ENCODE peak calls at places on chromosomes 7 and 10, in seven cellular contexts. J is brain microvascular endothelial cell; S is AG04450; F is BE2C; X is adrenal gland; D is fibroblast of pulmonary artery; L is CD4-positive, alpha-beta memory T cell. G is an unnamed sample.

GRCh38 chr7:150901160-150902035 is 49.1 kb downstream of the AOC1 start:
- DNase-seq in J (no peak), S (no peak), F (peak), X (peak), D (no peak), L (no peak), G (no peak)

GRCh38 chr7:28920424-28920823 is 37.7 kb downstream of the TRIL start:
- DNase-seq in J (no peak), S (no peak), F (no peak), X (no peak), D (no peak), L (no peak), G (no peak)

GRCh38 chr10:90779573-90779972 is 78.3 kb downstream of the HTR7 start:
- DNase-seq in J (no peak), S (no peak), F (peak), X (no peak), D (peak), L (no peak), G (peak)

GRCh38 chr7:18426564-18427226 is 68.9 kb upstream of the HDAC9 start:
- DNase-seq in J (no peak), S (no peak), F (no peak), X (no peak), D (peak), L (no peak), G (no peak)

GRCh38 chr10:13834581-13835286 is 248.0 kb downstream of the PRPF18 start:
- DNase-seq in J (peak), S (no peak), F (no peak), X (peak), D (peak), L (no peak), G (no peak)

GRCh38 chr7:86645174-86645566 is 1.5 kb downstream of the GRM3 start:
- DNase-seq in J (no peak), S (no peak), F (no peak), X (no peak), D (no peak), L (no peak), G (no peak)

GRCh38 chr10:34063592-34063991 is 729.1 kb upstream of the NRP1 start:
- DNase-seq in J (no peak), S (no peak), F (no peak), X (no peak), D (no peak), L (no peak), G (no peak)

GRCh38 chr10:18043148-18043547 is 91.4 kb downstream of the SLC39A12 start:
- DNase-seq in J (peak), S (peak), F (no peak), X (no peak), D (peak), L (no peak), G (no peak)

GRCh38 chr10:34666008-34666700 is 148.9 kb downstream of the PARD3 start:
- DNase-seq in J (peak), S (peak), F (peak), X (peak), D (peak), L (no peak), G (peak)

DNA sequence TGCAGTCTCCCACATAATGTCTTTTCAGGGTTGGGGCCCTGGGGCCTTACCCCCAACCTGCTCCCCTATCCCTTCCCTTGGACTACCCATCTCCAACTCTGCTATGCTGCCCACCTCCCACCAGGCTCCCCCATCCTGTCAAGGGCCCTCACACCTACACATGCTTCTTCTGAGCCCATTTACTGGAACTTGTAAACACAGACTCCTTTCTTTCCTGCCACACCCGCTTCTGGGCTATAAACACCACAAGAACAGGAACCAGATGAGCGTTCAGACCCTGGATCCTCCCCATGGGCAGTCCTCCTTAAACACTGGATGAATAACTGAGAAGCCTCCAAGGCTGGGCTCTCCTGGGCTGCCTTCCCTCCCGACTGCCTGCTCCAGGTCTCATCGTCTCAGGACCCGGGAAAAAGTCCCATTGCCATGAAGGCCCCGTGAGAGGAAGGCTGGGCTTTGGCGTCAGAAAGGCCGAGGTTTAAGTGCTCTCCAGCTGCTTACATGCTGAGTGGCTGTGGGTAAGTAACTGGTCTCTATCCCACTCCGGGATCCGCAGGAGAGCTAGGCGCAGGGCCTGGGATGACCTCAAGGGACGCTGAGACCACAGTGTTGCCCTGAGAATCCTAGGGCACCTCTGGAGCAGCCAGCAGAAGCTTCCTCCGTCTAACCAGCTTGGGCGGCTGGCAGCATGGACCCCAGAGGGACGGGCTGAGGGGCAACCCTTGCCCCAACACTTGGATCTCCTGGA is 15.6 kb upstream of the CRHR2 start:
- DNase-seq in J (no peak), S (no peak), F (no peak), X (no peak), D (no peak), L (no peak), G (no peak)
- H3K4me3 ChIP-seq in J (no peak), S (no peak), F (no peak), X (no peak), D (no peak), L (no peak), G (no peak)

DNA sequence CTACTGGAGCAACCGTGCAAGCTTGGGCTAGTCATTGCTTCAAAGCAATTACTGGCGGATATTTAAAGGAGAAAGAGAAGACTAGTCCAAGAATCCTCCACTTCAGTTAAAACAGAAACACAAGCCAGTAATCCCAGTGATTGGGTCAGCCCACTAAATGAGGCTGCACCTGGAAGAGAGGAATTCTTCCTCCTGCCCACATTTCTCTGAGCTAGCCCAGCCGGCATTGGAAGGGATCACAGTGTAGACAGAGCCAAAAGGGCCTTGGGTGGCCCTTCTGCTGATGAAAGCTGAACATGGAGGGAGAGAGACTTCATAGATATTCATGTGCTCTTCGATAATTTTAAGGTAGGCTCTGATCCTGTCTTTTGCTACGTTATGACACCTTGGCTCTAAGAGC is 228.4 kb downstream of the KIAA1217 start:
- DNase-seq in J (no peak), S (no peak), F (no peak), X (no peak), D (no peak), L (no peak), G (no peak)
- H3K4me3 ChIP-seq in J (no peak), S (no peak), F (no peak), X (no peak), D (no peak), L (no peak), G (no peak)

DNA sequence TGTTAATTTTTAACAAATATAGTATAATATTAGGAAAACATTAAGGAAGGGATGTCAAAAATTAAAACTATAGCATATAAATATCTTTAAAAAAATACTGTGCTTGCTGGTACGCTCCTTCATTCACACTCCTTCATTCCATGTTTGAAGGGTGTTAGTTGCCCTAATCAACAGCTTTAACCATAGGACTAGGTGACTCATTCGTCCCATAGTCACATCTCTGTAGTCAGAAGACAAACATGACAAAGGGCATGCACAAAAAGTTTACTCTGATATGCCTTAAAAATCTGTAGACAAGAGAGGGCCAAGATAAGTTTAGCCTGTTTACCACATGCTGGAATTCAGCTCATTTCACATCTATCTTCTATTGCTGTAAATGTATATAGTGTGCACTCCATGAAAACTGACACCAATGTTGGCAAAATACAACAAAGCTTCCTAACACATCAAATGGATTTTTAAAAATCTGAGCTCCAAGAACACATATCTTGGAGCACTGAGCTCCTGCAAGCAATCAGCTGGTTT is 628 bp downstream of the FAM13C start:
- DNase-seq in J (peak), S (no peak), F (no peak), X (no peak), D (peak), L (no peak), G (no peak)
- H3K4me3 ChIP-seq in J (peak), S (peak), F (peak), X (peak), D (peak), L (no peak), G (no peak)

DNA sequence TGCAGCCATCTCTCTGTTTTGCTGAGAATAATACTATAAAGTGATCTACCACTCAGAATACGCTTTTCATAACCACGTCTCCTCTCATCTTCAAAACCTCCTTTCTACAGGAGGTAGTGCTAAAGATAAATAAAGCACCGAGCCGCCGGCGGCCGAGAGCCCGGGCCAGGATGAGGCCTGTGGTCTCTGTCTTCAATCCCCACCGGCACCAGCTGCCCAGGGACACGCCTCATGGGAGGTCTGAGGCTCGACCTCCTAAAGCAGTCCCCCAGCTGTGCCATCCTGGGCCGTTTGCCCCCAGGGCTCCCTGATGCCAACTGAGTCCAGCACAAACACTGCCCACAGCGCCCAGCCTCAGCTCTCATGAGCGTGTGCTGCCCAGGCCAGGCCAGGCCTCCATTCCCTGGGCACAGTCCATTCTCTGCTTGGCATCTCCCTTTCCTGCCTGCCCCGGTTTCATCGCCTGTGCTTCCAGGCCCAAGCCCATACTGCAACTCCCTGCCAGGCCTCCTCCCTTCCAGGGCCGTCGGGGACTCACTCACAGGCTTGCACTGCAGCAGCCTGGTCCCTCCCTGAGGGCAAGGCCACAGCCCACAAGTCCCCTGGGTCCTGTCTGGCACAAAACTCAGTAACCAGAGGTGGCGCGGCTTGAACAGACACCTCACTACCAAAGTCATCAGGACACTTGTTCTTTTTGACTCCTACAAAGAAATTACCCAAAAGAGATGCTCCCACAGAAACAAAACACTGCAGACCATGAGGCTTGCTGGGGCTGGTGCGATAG is 2.5 kb downstream of the INTS1 start:
- DNase-seq in J (no peak), S (no peak), F (peak), X (no peak), D (no peak), L (peak), G (no peak)
- H3K4me3 ChIP-seq in J (no peak), S (no peak), F (no peak), X (no peak), D (no peak), L (no peak), G (no peak)

DNA sequence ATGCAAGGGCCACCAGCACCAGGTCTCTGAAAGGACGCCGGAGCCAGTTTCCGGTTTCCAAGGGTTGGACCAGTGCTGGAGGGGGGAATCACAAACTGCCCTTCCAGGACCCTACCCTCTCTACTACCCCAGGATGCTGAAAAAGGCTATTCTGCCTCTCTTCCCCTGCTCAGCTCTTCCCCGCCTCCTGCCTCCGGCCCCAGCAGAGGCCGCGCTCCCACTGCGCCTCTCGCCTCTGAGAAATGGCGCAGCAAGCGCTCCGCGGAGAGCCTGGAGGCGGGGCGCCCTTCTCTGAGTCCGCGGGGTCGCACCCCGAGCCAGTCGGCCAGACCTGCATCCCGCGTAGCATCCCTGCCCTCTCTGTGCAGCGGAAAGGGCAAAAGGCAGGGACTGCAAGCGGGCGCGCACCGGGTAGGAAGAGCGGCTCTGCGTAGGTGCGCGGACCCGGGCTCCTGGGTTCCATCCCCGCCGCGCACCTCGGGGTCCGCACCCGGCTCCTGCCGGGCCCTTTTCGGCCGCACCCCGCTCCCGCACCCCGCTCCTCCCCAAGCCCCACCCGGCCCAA is 476 bp upstream of the RET start:
- DNase-seq in J (no peak), S (no peak), F (peak), X (no peak), D (no peak), L (no peak), G (no peak)
- H3K4me3 ChIP-seq in J (peak), S (no peak), F (peak), X (no peak), D (no peak), L (no peak), G (no peak)

DNA sequence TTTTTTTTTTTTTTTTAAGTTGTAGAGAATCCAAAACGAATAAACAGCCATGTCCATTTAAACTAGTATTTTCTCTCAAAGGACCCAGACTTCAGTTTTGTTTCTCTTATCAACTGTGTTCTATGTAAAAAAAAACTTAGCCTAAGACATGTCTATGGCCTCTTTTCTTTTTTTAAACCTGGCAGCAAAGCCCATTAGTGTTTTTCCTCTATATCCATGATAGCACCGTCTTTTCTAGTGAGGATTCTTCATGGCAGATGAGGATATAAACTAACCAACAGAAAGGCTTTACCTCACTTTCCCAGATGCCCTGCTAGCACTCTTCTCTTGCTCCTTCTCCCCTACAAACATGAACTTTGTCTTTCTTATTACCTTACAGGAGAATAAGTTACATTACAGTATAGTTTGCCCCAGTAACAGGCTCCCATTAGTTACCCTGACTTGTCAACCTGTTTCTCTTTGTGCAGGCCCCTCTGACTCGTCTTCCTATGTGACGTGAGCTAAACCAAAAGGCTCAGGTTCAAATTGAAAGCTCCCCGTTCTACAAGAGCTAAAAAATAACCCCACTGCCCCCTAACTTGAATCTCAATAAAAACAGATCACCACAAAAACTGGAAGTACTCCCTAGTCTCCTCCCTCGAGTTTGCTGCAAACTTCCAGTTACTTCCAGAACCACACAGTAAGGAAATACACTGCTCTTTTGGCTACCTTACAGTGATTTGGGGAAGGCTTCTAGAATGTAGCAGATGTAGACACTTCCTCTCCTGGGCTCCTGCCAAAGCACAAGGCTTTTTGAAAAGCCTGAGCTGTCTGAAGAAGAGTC is 20.1 kb downstream of the P4HA1 start:
- DNase-seq in J (peak), S (peak), F (no peak), X (peak), D (peak), L (no peak), G (no peak)
- H3K4me3 ChIP-seq in J (no peak), S (no peak), F (no peak), X (no peak), D (peak), L (no peak), G (no peak)

GRCh38 chr7:102912742-102913141 is at the start of gene LRRC17:
- DNase-seq in J (peak), S (peak), F (no peak), X (no peak), D (peak), L (no peak), G (no peak)
- H3K4me3 ChIP-seq in J (peak), S (peak), F (no peak), X (no peak), D (peak), L (no peak), G (no peak)

GRCh38 chr10:119131512-119132240 is 27.8 kb downstream of the DENND10 start:
- DNase-seq in J (no peak), S (no peak), F (no peak), X (no peak), D (peak), L (peak), G (peak)
- H3K4me3 ChIP-seq in J (no peak), S (no peak), F (peak), X (no peak), D (no peak), L (peak), G (peak)

GRCh38 chr7:90404777-90405176 is 1.5 kb downstream of the CLDN12 start:
- DNase-seq in J (peak), S (no peak), F (no peak), X (no peak), D (no peak), L (no peak), G (no peak)
- H3K4me3 ChIP-seq in J (no peak), S (no peak), F (no peak), X (no peak), D (peak), L (no peak), G (no peak)

G was measured in Jurkat, Clone E6-1.